ENCODE peak calls at places on chromosomes 4 and X, in ten cellular contexts. B is CD8-positive, alpha-beta T cell; O is astrocyte; F is stomach; H is psoas muscle; G is CD14-positive monocyte; D is endothelial cell; M is B cell; T is CD4-positive, alpha-beta T cell; Z is BJ. I is an unnamed sample.

GRCh38 chrX:153935326-153935851 is 552 bp upstream of the NAA10 start:
- DNase-seq in B (no peak), O (no peak), F (no peak), H (no peak), G (no peak), D (no peak), M (no peak), T (no peak), Z (no peak), I (no peak)

GRCh38 chr4:38598489-38598888 is 65.5 kb upstream of the KLF3 start:
- DNase-seq in B (no peak), O (no peak), F (no peak), H (no peak), G (no peak), D (no peak), M (no peak), T (no peak), Z (no peak), I (no peak)

GRCh38 chr4:73185903-73186302 is 72.7 kb downstream of the ANKRD17 start:
- DNase-seq in B (no peak), O (no peak), F (no peak), H (no peak), G (no peak), D (no peak), M (no peak), T (no peak), Z (no peak), I (no peak)

GRCh38 chrX:123450217-123450616 is 266.1 kb downstream of the GRIA3 start:
- DNase-seq in B (no peak), O (no peak), F (no peak), H (no peak), G (no peak), D (peak; percentile 4), M (no peak), T (no peak), Z (no peak), I (no peak)

GRCh38 chr4:101393256-101393655 is 45.9 kb upstream of the PPP3CA start:
- DNase-seq in B (no peak), O (peak; percentile 75), F (no peak), H (no peak), G (no peak), D (no peak), M (no peak), T (no peak), Z (peak; percentile 9), I (no peak)

GRCh38 chr4:149264093-149264733 is 551.4 kb downstream of the IQCM start:
- DNase-seq in B (no peak), O (peak; percentile 39), F (peak; percentile 25), H (no peak), G (no peak), D (peak; percentile 50), M (no peak), T (no peak), Z (no peak), I (peak; percentile 15)

GRCh38 chrX:40085714-40086113 is 12.0 kb downstream of the BCOR start:
- DNase-seq in B (no peak), O (no peak), F (no peak), H (no peak), G (no peak), D (no peak), M (no peak), T (no peak), Z (no peak), I (no peak)

GRCh38 chrX:9677098-9677739 is 88.4 kb downstream of the GPR143 start:
- DNase-seq in B (no peak), O (peak; percentile 44), F (peak; percentile 37), H (no peak), G (no peak), D (no peak), M (peak; percentile 61), T (no peak), Z (no peak), I (no peak)

GRCh38 chr4:95541094-95541493 is 7.7 kb downstream of the UNC5C start:
- DNase-seq in B (no peak), O (no peak), F (no peak), H (no peak), G (no peak), D (no peak), M (no peak), T (no peak), Z (no peak), I (no peak)

GRCh38 chr4:78510681-78511080 is 40.9 kb upstream of the ANXA3 start:
- DNase-seq in B (no peak), O (no peak), F (no peak), H (no peak), G (no peak), D (no peak), M (no peak), T (no peak), Z (no peak), I (no peak)

GRCh38 chrX:47198687-47199080 is 5.1 kb downstream of the UBA1 start:
- DNase-seq in B (no peak), O (no peak), F (no peak), H (no peak), G (no peak), D (no peak), M (no peak), T (no peak), Z (no peak), I (no peak)

GRCh38 chrX:63889001-63889400 is 104.0 kb upstream of the ARHGEF9 start:
- DNase-seq in B (no peak), O (peak; percentile 10), F (no peak), H (no peak), G (no peak), D (no peak), M (no peak), T (no peak), Z (peak; percentile 62), I (no peak)

GRCh38 chr4:577499-578450 is 1.7 kb upstream of the TMEM271 start:
- DNase-seq in B (no peak), O (peak; percentile 8), F (no peak), H (no peak), G (no peak), D (no peak), M (no peak), T (no peak), Z (no peak), I (peak; percentile 41)

DNA sequence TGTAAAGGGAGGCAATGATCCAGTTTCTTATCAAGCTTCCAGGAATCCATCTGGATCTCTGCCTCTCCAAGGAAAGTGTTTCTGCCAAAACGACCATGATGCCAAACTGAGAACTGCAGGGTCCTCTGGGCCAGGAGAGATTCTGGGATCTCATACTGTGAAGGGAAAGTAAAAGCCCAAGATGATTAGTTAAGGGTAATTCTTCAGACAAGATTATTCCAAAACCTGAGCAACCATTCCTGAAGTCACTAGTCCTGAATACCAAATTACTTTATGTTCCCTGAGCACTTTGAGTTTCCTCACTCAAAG is 42.0 kb downstream of the SRPX2 start:
- DNase-seq in B (no peak), O (no peak), F (no peak), H (no peak), G (no peak), D (no peak), M (no peak), T (no peak), Z (no peak), I (no peak)
- TF ChIP-seq CTCF in B (no peak), O (no peak), F (no peak), H (no peak), G (peak; percentile 14), D (peak; percentile 20), M (peak; percentile 33), T (no peak), Z (no peak), I (no peak)

GRCh38 chr4:92172203-92172602 is 131.6 kb upstream of the GRID2 start:
- DNase-seq in B (no peak), O (no peak), F (no peak), H (no peak), G (no peak), D (no peak), M (no peak), T (no peak), Z (no peak), I (no peak)
- TF ChIP-seq CTCF in B (no peak), O (peak; percentile 8), F (no peak), H (no peak), G (no peak), D (no peak), M (no peak), T (no peak), Z (no peak), I (no peak)

GRCh38 chr4:167424338-167425256 is 190.3 kb upstream of the SPOCK3 start:
- DNase-seq in B (no peak), O (no peak), F (no peak), H (no peak), G (peak; percentile 38), D (no peak), M (no peak), T (no peak), Z (no peak), I (peak; percentile 15)
- TF ChIP-seq CTCF in B (no peak), O (no peak), F (no peak), H (no peak), G (no peak), D (no peak), M (no peak), T (no peak), Z (no peak), I (no peak)

GRCh38 chrX:115562492-115562872 is 1.5 kb downstream of the PLS3 start:
- DNase-seq in B (no peak), O (peak; percentile 30), F (no peak), H (no peak), G (no peak), D (no peak), M (no peak), T (no peak), Z (no peak), I (no peak)

GRCh38 chrX:115564243-115564642 is 3.3 kb downstream of the PLS3 start:
- DNase-seq in B (no peak), O (peak; percentile 63), F (no peak), H (no peak), G (no peak), D (no peak), M (no peak), T (no peak), Z (no peak), I (no peak)

GRCh38 chrX:115565888-115566287 is 4.9 kb downstream of the PLS3 start:
- DNase-seq in B (no peak), O (no peak), F (no peak), H (no peak), G (no peak), D (no peak), M (no peak), T (no peak), Z (no peak), I (no peak)

GRCh38 chrX:115561605-115562491 is 874 bp downstream of the PLS3 start:
- DNase-seq in B (no peak), O (no peak), F (peak; percentile 28), H (peak; percentile 55), G (no peak), D (peak; percentile 28), M (no peak), T (no peak), Z (no peak), I (peak; percentile 70)

DNA sequence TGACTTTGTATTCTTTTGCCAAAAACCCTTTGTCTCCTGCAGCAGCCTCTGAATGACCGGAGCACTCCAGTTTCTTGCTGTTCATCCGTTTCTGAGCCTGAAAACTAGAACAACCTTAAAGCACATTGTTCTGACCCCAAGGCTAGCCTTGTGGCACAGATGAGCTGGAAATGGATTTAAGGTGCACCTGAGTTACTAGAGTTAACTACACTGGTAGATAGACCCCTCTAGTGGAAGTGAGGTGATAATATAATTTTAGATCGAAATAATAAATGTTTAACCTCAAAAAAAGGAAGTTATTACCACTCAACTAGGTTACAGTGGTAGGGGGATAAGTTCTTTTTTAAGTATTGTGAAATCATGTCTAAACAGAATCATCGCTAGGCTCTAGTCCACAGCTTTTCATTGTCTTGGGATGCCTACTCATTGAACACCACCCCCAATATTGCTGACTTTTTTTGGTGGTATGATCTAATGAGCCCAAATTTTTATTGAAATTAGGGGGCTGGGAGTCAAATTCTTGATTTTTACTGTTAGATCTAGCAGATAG is 2.7 kb downstream of the PLS3 start:
- DNase-seq in B (no peak), O (no peak), F (no peak), H (no peak), G (no peak), D (no peak), M (no peak), T (no peak), Z (no peak), I (no peak)
- TF ChIP-seq CTCF in B (no peak), O (no peak), F (no peak), H (no peak), G (no peak), D (no peak), M (no peak), T (no peak), Z (no peak), I (no peak)